ENCODE peak calls at places on chromosomes 11 and 22, in five cellular contexts. A is hepatocyte, E is AG04449, Y is NCI-H2081, T is Kasumi-1. S is an unnamed sample.

GRCh38 chr11:117181586-117182550 is 3.3 kb downstream of the SIDT2 start:
- DNase-seq in A (no peak), E (no peak), Y (no peak), T (no peak), S (no peak)

GRCh38 chr11:6249822-6250555 is 9.6 kb upstream of the CCKBR start:
- DNase-seq in A (peak), E (peak), Y (no peak), T (peak), S (no peak)

GRCh38 chr11:29183301-29183700 is 833.5 kb downstream of the KCNA4 start:
- DNase-seq in A (no peak), E (no peak), Y (no peak), T (no peak), S (no peak)

GRCh38 chr11:76048763-76049162 is 157.5 kb downstream of the WNT11 start:
- DNase-seq in A (peak), E (no peak), Y (peak), T (no peak), S (peak)

GRCh38 chr22:36374603-36375024 is 13.2 kb downstream of the MYH9 start:
- DNase-seq in A (no peak), E (no peak), Y (no peak), T (no peak), S (no peak)

GRCh38 chr11:35214792-35215193 is 75.8 kb downstream of the CD44 start:
- DNase-seq in A (no peak), E (peak), Y (no peak), T (no peak), S (no peak)

GRCh38 chr11:62501432-62501891 is 45.1 kb downstream of the AHNAK start:
- DNase-seq in A (no peak), E (no peak), Y (peak), T (no peak), S (peak)

GRCh38 chr22:36884314-36885158 is 23.7 kb downstream of the NCF4 start:
- DNase-seq in A (no peak), E (no peak), Y (no peak), T (no peak), S (no peak)

GRCh38 chr11:17015639-17016125 is 1.5 kb upstream of the PLEKHA7 start:
- DNase-seq in A (no peak), E (no peak), Y (no peak), T (no peak), S (no peak)

GRCh38 chr11:13117344-13117743 is 108.2 kb downstream of the RASSF10 start:
- DNase-seq in A (no peak), E (no peak), Y (no peak), T (no peak), S (no peak)

GRCh38 chr11:104000798-104001197 is 35.6 kb upstream of the DDI1 start:
- DNase-seq in A (no peak), E (no peak), Y (no peak), T (no peak), S (no peak)

GRCh38 chr11:72125956-72126355 is 9.6 kb upstream of the FOLR3 start:
- DNase-seq in A (no peak), E (no peak), Y (no peak), T (no peak), S (no peak)

GRCh38 chr11:111402411-111402810 is 23.3 kb upstream of the POU2AF1 start:
- DNase-seq in A (no peak), E (no peak), Y (peak), T (no peak), S (peak)

GRCh38 chr22:46911341-46911740 is 148.9 kb downstream of the TBC1D22A start:
- DNase-seq in A (no peak), E (no peak), Y (no peak), T (no peak), S (no peak)

GRCh38 chr11:102318469-102318868 is 1.2 kb downstream of the BIRC3 start:
- DNase-seq in A (no peak), E (no peak), Y (no peak), T (no peak), S (no peak)

GRCh38 chr11:67697846-67698245 is 23.4 kb upstream of the ALDH3B2 start:
- DNase-seq in A (no peak), E (no peak), Y (no peak), T (no peak), S (no peak)

GRCh38 chr11:33703234-33703633 is 2.6 kb upstream of the C11orf91 start:
- DNase-seq in A (peak), E (no peak), Y (no peak), T (no peak), S (no peak)

S was measured in DMS153.